ENCODE peak calls at places on chromosomes 6 and 20, in nine cellular contexts. One of them, this sample, is unnamed. For H3K36me3 and H3K4me1, the result is how much of the 10 kb centered on the place peaks cover.

GRCh38 chr6:56555438-56555872 is 87.2 kb downstream of the DST start:
- DNase-seq in IMR-90: peak
- DNase-seq in fibroblast of lung: peak
- DNase-seq in HCT116: no peak
- DNase-seq in right atrium auricular region: no peak
- DNase-seq in endodermal cell: no peak
- DNase-seq in pancreas: no peak
- DNase-seq in CD4-positive, CD25-positive, alpha-beta regulatory T cell: no peak
- DNase-seq in body of pancreas: no peak
- DNase-seq in this sample: no peak

GRCh38 chr6:16184129-16184528 is 54.3 kb upstream of the GMPR start:
- DNase-seq in IMR-90: peak
- DNase-seq in fibroblast of lung: no peak
- DNase-seq in HCT116: peak
- DNase-seq in right atrium auricular region: no peak
- DNase-seq in endodermal cell: peak
- DNase-seq in pancreas: no peak
- DNase-seq in CD4-positive, CD25-positive, alpha-beta regulatory T cell: no peak
- DNase-seq in body of pancreas: peak
- DNase-seq in this sample: peak

GRCh38 chr6:30881987-30882763 is 2.1 kb upstream of the DDR1 start:
- DNase-seq in IMR-90: peak
- DNase-seq in fibroblast of lung: peak
- DNase-seq in HCT116: no peak
- DNase-seq in right atrium auricular region: no peak
- DNase-seq in endodermal cell: peak
- DNase-seq in pancreas: no peak
- DNase-seq in CD4-positive, CD25-positive, alpha-beta regulatory T cell: no peak
- DNase-seq in body of pancreas: peak
- DNase-seq in this sample: no peak

GRCh38 chr20:41692479-41693135 is 74.4 kb upstream of the CHD6 start:
- DNase-seq in IMR-90: peak
- DNase-seq in fibroblast of lung: peak
- DNase-seq in HCT116: no peak
- DNase-seq in right atrium auricular region: peak
- DNase-seq in endodermal cell: peak
- DNase-seq in pancreas: peak
- DNase-seq in CD4-positive, CD25-positive, alpha-beta regulatory T cell: peak
- DNase-seq in body of pancreas: peak
- DNase-seq in this sample: peak

GRCh38 chr6:15184441-15184861 is 61.4 kb upstream of the JARID2 start:
- DNase-seq in IMR-90: no peak
- DNase-seq in fibroblast of lung: no peak
- DNase-seq in HCT116: no peak
- DNase-seq in right atrium auricular region: no peak
- DNase-seq in endodermal cell: no peak
- DNase-seq in pancreas: no peak
- DNase-seq in CD4-positive, CD25-positive, alpha-beta regulatory T cell: no peak
- DNase-seq in body of pancreas: no peak
- DNase-seq in this sample: no peak

GRCh38 chr6:26457407-26457795 is 354 bp upstream of the BTN2A1 start:
- DNase-seq in IMR-90: no peak
- DNase-seq in fibroblast of lung: no peak
- DNase-seq in HCT116: no peak
- DNase-seq in right atrium auricular region: no peak
- DNase-seq in endodermal cell: peak
- DNase-seq in pancreas: peak
- DNase-seq in CD4-positive, CD25-positive, alpha-beta regulatory T cell: no peak
- DNase-seq in body of pancreas: peak
- DNase-seq in this sample: no peak

GRCh38 chr20:4243071-4243470 is 227.7 kb upstream of the RNF24 start:
- DNase-seq in IMR-90: no peak
- DNase-seq in fibroblast of lung: peak
- DNase-seq in HCT116: no peak
- DNase-seq in right atrium auricular region: no peak
- DNase-seq in endodermal cell: peak
- DNase-seq in pancreas: no peak
- DNase-seq in CD4-positive, CD25-positive, alpha-beta regulatory T cell: no peak
- DNase-seq in body of pancreas: no peak
- DNase-seq in this sample: no peak

GRCh38 chr20:20677186-20677585 is 35.3 kb downstream of the RALGAPA2 start:
- DNase-seq in IMR-90: no peak
- DNase-seq in fibroblast of lung: peak
- DNase-seq in HCT116: no peak
- DNase-seq in right atrium auricular region: no peak
- DNase-seq in endodermal cell: no peak
- DNase-seq in pancreas: no peak
- DNase-seq in CD4-positive, CD25-positive, alpha-beta regulatory T cell: no peak
- DNase-seq in body of pancreas: no peak
- DNase-seq in this sample: no peak

GRCh38 chr6:113476937-113477839 is 380.0 kb upstream of the MARCKS start:
- DNase-seq in IMR-90: peak
- DNase-seq in fibroblast of lung: peak
- DNase-seq in HCT116: no peak
- DNase-seq in right atrium auricular region: no peak
- DNase-seq in endodermal cell: no peak
- DNase-seq in pancreas: no peak
- DNase-seq in CD4-positive, CD25-positive, alpha-beta regulatory T cell: no peak
- DNase-seq in body of pancreas: no peak
- DNase-seq in this sample: no peak

DNA sequence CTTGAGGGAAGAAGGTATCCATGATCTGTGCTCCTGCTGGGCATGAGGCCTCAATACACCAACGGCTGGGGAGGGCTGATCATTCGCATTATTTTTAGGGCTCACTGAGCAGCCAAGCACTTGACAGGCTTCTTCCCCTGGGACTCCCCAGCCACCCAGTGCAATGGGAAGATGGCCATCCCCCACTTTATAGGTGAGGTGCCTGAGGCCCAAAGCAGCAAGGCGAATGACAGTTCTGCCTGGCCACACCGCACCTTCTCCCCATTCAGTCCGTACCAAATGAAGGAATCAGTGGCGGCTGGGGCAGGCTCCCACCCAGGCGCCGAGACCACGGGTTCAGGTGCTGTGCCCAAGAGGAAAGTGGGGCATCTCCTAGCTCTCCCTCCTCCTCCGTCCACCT is 4.4 kb upstream of the FAM209A start:
- DNase-seq in IMR-90: no peak
- DNase-seq in fibroblast of lung: no peak
- DNase-seq in HCT116: no peak
- DNase-seq in right atrium auricular region: no peak
- DNase-seq in endodermal cell: no peak
- DNase-seq in pancreas: no peak
- DNase-seq in CD4-positive, CD25-positive, alpha-beta regulatory T cell: no peak
- DNase-seq in body of pancreas: no peak
- DNase-seq in this sample: no peak
- H3K36me3 ChIP-seq in IMR-90: under half
- H3K36me3 ChIP-seq in fibroblast of lung: under half
- H3K36me3 ChIP-seq in HCT116: under half
- H3K36me3 ChIP-seq in right atrium auricular region: under half
- H3K36me3 ChIP-seq in endodermal cell: under half
- H3K36me3 ChIP-seq in pancreas: under half
- H3K36me3 ChIP-seq in CD4-positive, CD25-positive, alpha-beta regulatory T cell: half or more
- H3K36me3 ChIP-seq in body of pancreas: under half
- H3K36me3 ChIP-seq in this sample: under half

GRCh38 chr6:93069856-93070255 is 349.5 kb downstream of the EPHA7 start:
- DNase-seq in IMR-90: no peak
- DNase-seq in fibroblast of lung: no peak
- DNase-seq in HCT116: no peak
- DNase-seq in right atrium auricular region: no peak
- DNase-seq in endodermal cell: no peak
- DNase-seq in pancreas: no peak
- DNase-seq in CD4-positive, CD25-positive, alpha-beta regulatory T cell: no peak
- DNase-seq in body of pancreas: no peak
- DNase-seq in this sample: no peak

GRCh38 chr6:93079061-93079460 is 340.3 kb downstream of the EPHA7 start:
- DNase-seq in IMR-90: no peak
- DNase-seq in fibroblast of lung: no peak
- DNase-seq in HCT116: no peak
- DNase-seq in right atrium auricular region: no peak
- DNase-seq in endodermal cell: no peak
- DNase-seq in pancreas: no peak
- DNase-seq in CD4-positive, CD25-positive, alpha-beta regulatory T cell: no peak
- DNase-seq in body of pancreas: no peak
- DNase-seq in this sample: no peak

DNA sequence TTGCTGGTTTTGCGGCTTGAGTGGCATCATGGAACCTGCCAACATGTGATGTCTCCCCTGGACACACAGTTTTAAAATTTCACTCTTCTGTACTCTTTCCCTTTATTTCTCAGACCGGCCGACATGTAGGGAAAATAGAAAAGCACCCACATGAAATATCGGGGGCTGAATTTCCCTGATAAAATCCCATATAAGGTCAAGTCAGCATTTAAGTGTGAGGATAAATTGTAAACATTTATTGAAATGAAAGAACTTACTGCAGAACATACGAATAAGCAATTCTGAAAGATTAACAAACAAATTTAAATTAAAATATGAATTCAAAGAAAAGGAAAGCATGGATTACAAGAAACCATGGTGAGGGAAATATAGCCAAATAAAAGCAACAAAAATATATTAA is 345.5 kb downstream of the EPHA7 start:
- DNase-seq in IMR-90: no peak
- DNase-seq in fibroblast of lung: no peak
- DNase-seq in HCT116: no peak
- DNase-seq in right atrium auricular region: no peak
- DNase-seq in endodermal cell: no peak
- DNase-seq in pancreas: no peak
- DNase-seq in CD4-positive, CD25-positive, alpha-beta regulatory T cell: no peak
- DNase-seq in body of pancreas: no peak
- DNase-seq in this sample: no peak
- H3K4me1 ChIP-seq in IMR-90: under half
- H3K4me1 ChIP-seq in fibroblast of lung: under half
- H3K4me1 ChIP-seq in HCT116: under half
- H3K4me1 ChIP-seq in right atrium auricular region: under half
- H3K4me1 ChIP-seq in endodermal cell: under half
- H3K4me1 ChIP-seq in pancreas: under half
- H3K4me1 ChIP-seq in CD4-positive, CD25-positive, alpha-beta regulatory T cell: under half
- H3K4me1 ChIP-seq in body of pancreas: under half
- H3K4me1 ChIP-seq in this sample: under half

GRCh38 chr6:12014027-12014872 is 2.1 kb downstream of the HIVEP1 start:
- DNase-seq in IMR-90: peak
- DNase-seq in fibroblast of lung: peak
- DNase-seq in HCT116: no peak
- DNase-seq in right atrium auricular region: no peak
- DNase-seq in endodermal cell: no peak
- DNase-seq in pancreas: no peak
- DNase-seq in CD4-positive, CD25-positive, alpha-beta regulatory T cell: no peak
- DNase-seq in body of pancreas: no peak
- DNase-seq in this sample: no peak
- H3K4me3 ChIP-seq in IMR-90: no peak
- H3K4me3 ChIP-seq in fibroblast of lung: no peak
- H3K4me3 ChIP-seq in HCT116: no peak
- H3K4me3 ChIP-seq in right atrium auricular region: no peak
- H3K4me3 ChIP-seq in endodermal cell: peak
- H3K4me3 ChIP-seq in pancreas: no peak
- H3K4me3 ChIP-seq in CD4-positive, CD25-positive, alpha-beta regulatory T cell: peak
- H3K4me3 ChIP-seq in body of pancreas: no peak
- H3K4me3 ChIP-seq in this sample: no peak

DNA sequence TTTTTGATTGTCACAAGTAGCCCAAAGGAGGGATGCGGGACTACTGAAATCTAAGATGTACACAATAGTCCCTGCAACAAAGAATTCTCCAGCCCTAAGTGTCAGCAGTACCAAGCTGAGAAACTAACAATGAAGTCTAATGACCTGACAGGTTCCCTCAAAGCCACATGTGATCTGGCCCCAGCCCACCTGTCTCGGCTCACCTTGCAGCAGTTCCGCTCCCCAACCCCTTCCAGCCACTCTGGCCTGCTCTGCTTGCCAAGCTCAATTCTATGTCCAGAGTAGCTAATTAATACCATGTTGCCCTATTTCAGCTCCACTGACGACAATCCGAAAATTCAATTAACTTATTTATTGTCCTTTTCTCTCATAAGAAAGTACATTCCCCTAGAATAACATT is 72.1 kb downstream of the ZMYND8 start:
- DNase-seq in IMR-90: no peak
- DNase-seq in fibroblast of lung: no peak
- DNase-seq in HCT116: no peak
- DNase-seq in right atrium auricular region: no peak
- DNase-seq in endodermal cell: no peak
- DNase-seq in pancreas: no peak
- DNase-seq in CD4-positive, CD25-positive, alpha-beta regulatory T cell: no peak
- DNase-seq in body of pancreas: no peak
- DNase-seq in this sample: no peak
- H3K36me3 ChIP-seq in IMR-90: under half
- H3K36me3 ChIP-seq in fibroblast of lung: under half
- H3K36me3 ChIP-seq in HCT116: under half
- H3K36me3 ChIP-seq in right atrium auricular region: half or more
- H3K36me3 ChIP-seq in endodermal cell: half or more
- H3K36me3 ChIP-seq in pancreas: under half
- H3K36me3 ChIP-seq in CD4-positive, CD25-positive, alpha-beta regulatory T cell: half or more
- H3K36me3 ChIP-seq in body of pancreas: under half
- H3K36me3 ChIP-seq in this sample: half or more

GRCh38 chr6:36599791-36600209 is 5.6 kb downstream of the SRSF3 start:
- DNase-seq in IMR-90: peak
- DNase-seq in fibroblast of lung: peak
- DNase-seq in HCT116: no peak
- DNase-seq in right atrium auricular region: peak
- DNase-seq in endodermal cell: peak
- DNase-seq in pancreas: no peak
- DNase-seq in CD4-positive, CD25-positive, alpha-beta regulatory T cell: peak
- DNase-seq in body of pancreas: no peak
- DNase-seq in this sample: peak
- H3K4me1 ChIP-seq in IMR-90: under half
- H3K4me1 ChIP-seq in fibroblast of lung: under half
- H3K4me1 ChIP-seq in HCT116: under half
- H3K4me1 ChIP-seq in right atrium auricular region: under half
- H3K4me1 ChIP-seq in endodermal cell: under half
- H3K4me1 ChIP-seq in pancreas: under half
- H3K4me1 ChIP-seq in CD4-positive, CD25-positive, alpha-beta regulatory T cell: half or more
- H3K4me1 ChIP-seq in body of pancreas: half or more
- H3K4me1 ChIP-seq in this sample: half or more

DNA sequence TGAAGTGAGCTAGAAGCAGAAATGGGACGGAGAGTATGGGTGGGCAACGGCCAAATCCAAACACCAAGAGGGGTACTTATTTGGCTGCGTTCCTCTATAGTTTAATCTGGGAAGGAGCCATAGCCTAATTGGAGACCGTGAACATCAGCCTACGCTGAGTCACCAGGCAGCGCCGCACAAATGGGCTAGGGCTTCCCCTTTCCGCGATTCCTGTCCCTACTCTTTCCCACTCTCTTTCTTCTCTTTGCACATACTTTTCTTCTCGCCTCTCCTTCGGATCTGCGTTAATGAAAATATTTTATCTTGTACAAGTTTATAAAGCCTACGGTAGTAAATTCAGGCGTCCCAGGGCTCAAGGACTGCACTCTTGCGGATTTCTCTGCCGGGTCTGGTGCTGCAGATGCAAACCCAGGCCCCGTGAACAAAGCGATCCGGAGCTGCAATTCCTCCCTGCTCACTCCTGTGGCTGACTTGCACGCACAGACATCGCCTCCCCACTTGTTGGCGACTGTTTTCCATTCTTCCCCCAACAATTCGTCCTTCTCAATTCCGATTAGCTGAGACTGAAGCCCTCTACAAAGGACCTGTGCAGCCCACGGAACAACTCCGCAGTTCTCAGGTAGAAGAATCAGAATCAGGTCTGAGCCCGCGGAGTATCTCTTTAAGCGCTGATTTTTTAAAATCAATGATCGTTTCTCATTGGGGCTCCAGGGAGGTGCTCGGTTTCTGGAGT is 4.2 kb upstream of the TBX18 start:
- DNase-seq in IMR-90: no peak
- DNase-seq in fibroblast of lung: no peak
- DNase-seq in HCT116: no peak
- DNase-seq in right atrium auricular region: no peak
- DNase-seq in endodermal cell: peak
- DNase-seq in pancreas: no peak
- DNase-seq in CD4-positive, CD25-positive, alpha-beta regulatory T cell: no peak
- DNase-seq in body of pancreas: no peak
- DNase-seq in this sample: no peak
- H3K4me3 ChIP-seq in IMR-90: no peak
- H3K4me3 ChIP-seq in fibroblast of lung: no peak
- H3K4me3 ChIP-seq in HCT116: peak
- H3K4me3 ChIP-seq in right atrium auricular region: peak
- H3K4me3 ChIP-seq in endodermal cell: peak
- H3K4me3 ChIP-seq in pancreas: no peak
- H3K4me3 ChIP-seq in CD4-positive, CD25-positive, alpha-beta regulatory T cell: no peak
- H3K4me3 ChIP-seq in body of pancreas: no peak
- H3K4me3 ChIP-seq in this sample: no peak

This sample was measured in lower lobe of right lung.